ENCODE peak calls at places on chromosomes 12 and 14, in eight cellular contexts. G is mesendoderm, B is lung, K is upper lobe of right lung, Q is right cardiac atrium, E is IMR-90, S is iPS DF 6.9, C is breast epithelium. P is an unnamed sample.
A peak's percentile ranks its signal among the peaks of the same experiment; 100 is the strongest.

GRCh38 chr14:51302319-51303030 is 62.4 kb downstream of the TMX1 start:
- DNase-seq in G (no peak), B (no peak), K (no peak), Q (no peak), E (no peak), S (no peak), C (no peak), P (no peak)

GRCh38 chr12:120342156-120342555 is 14.6 kb upstream of the PLA2G1B start:
- DNase-seq in G (no peak), B (no peak), K (no peak), Q (no peak), E (no peak), S (no peak), C (no peak), P (no peak)

GRCh38 chr12:6226701-6227096 is 26.5 kb downstream of the CD9 start:
- DNase-seq in G (no peak), B (no peak), K (peak; percentile 76), Q (peak; percentile 86), E (no peak), S (no peak), C (no peak), P (no peak)

GRCh38 chr14:65551019-65551643 is 138.6 kb downstream of the FUT8 start:
- DNase-seq in G (no peak), B (no peak), K (no peak), Q (no peak), E (no peak), S (no peak), C (no peak), P (no peak)

GRCh38 chr14:41349289-41349910 is 257.3 kb upstream of the LRFN5 start:
- DNase-seq in G (no peak), B (no peak), K (no peak), Q (no peak), E (no peak), S (no peak), C (no peak), P (no peak)

GRCh38 chr14:89720741-89721315 is 233.7 kb downstream of the EFCAB11 start:
- DNase-seq in G (no peak), B (peak; percentile 38), K (peak; percentile 67), Q (peak; percentile 58), E (no peak), S (no peak), C (no peak), P (peak; percentile 91)

GRCh38 chr14:58788655-58789054 is 150.9 kb downstream of the DACT1 start:
- DNase-seq in G (no peak), B (no peak), K (no peak), Q (no peak), E (no peak), S (no peak), C (no peak), P (no peak)

GRCh38 chr14:54781936-54782802 is 120.5 kb downstream of the GCH1 start:
- DNase-seq in G (no peak), B (no peak), K (no peak), Q (no peak), E (no peak), S (no peak), C (no peak), P (no peak)

GRCh38 chr14:72880820-72881219 is 13.1 kb downstream of the DPF3 start:
- DNase-seq in G (no peak), B (no peak), K (no peak), Q (no peak), E (no peak), S (no peak), C (no peak), P (no peak)

GRCh38 chr12:131335456-131335855 is 375.4 kb upstream of the SFSWAP start:
- DNase-seq in G (no peak), B (no peak), K (no peak), Q (no peak), E (no peak), S (no peak), C (no peak), P (no peak)

GRCh38 chr14:21071225-21072041 is 1.3 kb downstream of the ARHGEF40 start:
- DNase-seq in G (peak; percentile 98), B (peak; percentile 81), K (peak; percentile 87), Q (peak; percentile 93), E (peak; percentile 95), S (no peak), C (peak; percentile 65), P (no peak)

GRCh38 chr12:122368361-122369073 is 54.0 kb downstream of the CLIP1 start:
- DNase-seq in G (peak; percentile 58), B (no peak), K (no peak), Q (no peak), E (peak; percentile 81), S (no peak), C (no peak), P (no peak)

GRCh38 chr12:62166525-62166924 is 93.7 kb upstream of the USP15 start:
- DNase-seq in G (no peak), B (no peak), K (no peak), Q (no peak), E (no peak), S (no peak), C (no peak), P (no peak)

GRCh38 chr12:41566703-41567102 is 378.6 kb downstream of the PDZRN4 start:
- DNase-seq in G (no peak), B (no peak), K (no peak), Q (no peak), E (no peak), S (no peak), C (no peak), P (no peak)

GRCh38 chr12:68667896-68668295 is 18.9 kb upstream of the NUP107 start:
- DNase-seq in G (peak; percentile 33), B (no peak), K (no peak), Q (no peak), E (no peak), S (no peak), C (no peak), P (no peak)

GRCh38 chr14:100535287-100536131 is 51.7 kb downstream of the BEGAIN start:
- DNase-seq in G (no peak), B (no peak), K (peak; percentile 46), Q (peak; percentile 40), E (no peak), S (no peak), C (peak; percentile 25), P (peak; percentile 3)

GRCh38 chr12:92438641-92439396 is 264.0 kb upstream of the PLEKHG7 start:
- DNase-seq in G (no peak), B (no peak), K (no peak), Q (no peak), E (no peak), S (no peak), C (no peak), P (no peak)

GRCh38 chr12:85277900-85278597 is 2.0 kb upstream of the ALX1 start:
- DNase-seq in G (peak; percentile 67), B (no peak), K (no peak), Q (peak; percentile 13), E (no peak), S (no peak), C (no peak), P (no peak)
- H3K4me3 ChIP-seq in G (no peak overlapping the region), B (no peak overlapping the region), K (no peak overlapping the region), Q (no peak overlapping the region), E (no peak overlapping the region), S (peak overlapping the region; percentile 13), C (no peak overlapping the region), P (no peak overlapping the region)

GRCh38 chr12:666066-666465 is 2.8 kb upstream of the NINJ2 start:
- DNase-seq in G (no peak), B (no peak), K (no peak), Q (no peak), E (no peak), S (no peak), C (no peak), P (no peak)
- H3K4me1 ChIP-seq in G (no peaks in the 10 kb centered on the region), B (peaks cover 4% of the 10 kb centered on the region), K (peaks cover 5% of the 10 kb centered on the region), Q (peaks cover 11% of the 10 kb centered on the region), E (no peaks in the 10 kb centered on the region), S (no peaks in the 10 kb centered on the region), C (no peaks in the 10 kb centered on the region), P (peaks cover 25% of the 10 kb centered on the region)

GRCh38 chr14:92652413-92653151 is 95.8 kb downstream of the LGMN start:
- DNase-seq in G (no peak), B (no peak), K (peak; percentile 76), Q (no peak), E (no peak), S (no peak), C (no peak), P (no peak)
- H3K4me3 ChIP-seq in G (no peak overlapping the region), B (peak overlapping the region; percentile 16), K (peak overlapping the region; percentile 50), Q (no peak overlapping the region), E (no peak overlapping the region), S (no peak overlapping the region), C (peak overlapping the region; percentile 45), P (peak overlapping the region; percentile 82)

GRCh38 chr14:74570696-74571095 is 41.3 kb downstream of the LTBP2 start:
- DNase-seq in G (no peak), B (no peak), K (no peak), Q (no peak), E (no peak), S (no peak), C (no peak), P (no peak)

GRCh38 chr14:74571441-74571841 is 40.6 kb downstream of the LTBP2 start:
- DNase-seq in G (no peak), B (no peak), K (no peak), Q (peak; percentile 63), E (peak; percentile 70), S (no peak), C (no peak), P (no peak)

GRCh38 chr14:74568896-74569295 is 43.1 kb downstream of the LTBP2 start:
- DNase-seq in G (no peak), B (no peak), K (no peak), Q (peak; percentile 85), E (no peak), S (no peak), C (no peak), P (no peak)

GRCh38 chr14:74569387-74569786 is 42.6 kb downstream of the LTBP2 start:
- DNase-seq in G (no peak), B (no peak), K (no peak), Q (no peak), E (no peak), S (no peak), C (no peak), P (no peak)

DNA sequence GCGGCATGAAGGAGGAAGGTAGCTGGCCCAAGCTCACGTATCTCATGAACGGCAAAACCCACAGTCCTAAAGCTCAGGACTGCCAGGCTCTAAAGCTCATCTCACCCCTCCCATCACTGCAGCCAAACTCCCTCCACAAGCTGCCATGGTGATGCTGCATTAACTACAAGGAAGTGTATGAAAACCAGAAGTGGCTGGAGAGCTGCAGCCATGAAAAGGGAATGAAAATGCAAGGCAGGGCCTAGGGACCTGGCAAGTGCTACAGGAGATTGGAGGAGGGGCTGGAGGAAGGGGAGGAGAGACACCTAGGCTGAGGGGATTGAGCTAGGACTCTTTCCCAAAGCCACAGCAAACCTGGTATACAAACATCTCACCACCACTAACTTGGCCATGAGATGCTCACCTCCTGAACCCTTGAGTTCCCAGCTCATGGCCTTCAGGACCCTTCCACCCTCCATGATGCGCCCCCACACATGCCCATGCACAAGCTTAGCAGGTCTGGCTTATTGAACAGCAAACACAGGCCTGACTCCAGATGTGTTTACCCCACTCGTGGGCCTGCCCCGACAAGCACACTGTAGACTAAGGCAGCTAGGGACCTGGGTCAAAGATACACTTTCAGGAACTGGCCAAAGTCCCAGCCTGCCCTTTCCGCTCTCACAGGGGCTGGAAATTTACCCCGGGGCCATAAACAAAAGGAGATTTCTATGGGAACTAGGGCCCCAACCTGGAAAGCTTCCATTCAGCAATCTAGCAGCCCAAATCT is 42.0 kb downstream of the LTBP2 start:
- DNase-seq in G (no peak), B (no peak), K (no peak), Q (peak; percentile 64), E (peak; percentile 21), S (no peak), C (no peak), P (no peak)
- H3K4me1 ChIP-seq in G (no peaks in the 10 kb centered on the region), B (peaks cover 12% of the 10 kb centered on the region), K (peaks cover 60% of the 10 kb centered on the region), Q (peaks cover 7% of the 10 kb centered on the region), E (peaks cover 58% of the 10 kb centered on the region), S (peaks cover 1% of the 10 kb centered on the region), C (peaks cover 43% of the 10 kb centered on the region), P (peaks cover 36% of the 10 kb centered on the region)

GRCh38 chr12:48923117-48923516 is 2.2 kb downstream of the FKBP11 start:
- DNase-seq in G (no peak), B (no peak), K (no peak), Q (no peak), E (no peak), S (no peak), C (no peak), P (no peak)
- H3K4me3 ChIP-seq in G (no peak overlapping the region), B (no peak overlapping the region), K (no peak overlapping the region), Q (no peak overlapping the region), E (no peak overlapping the region), S (no peak overlapping the region), C (no peak overlapping the region), P (no peak overlapping the region)

P was measured in naive thymus-derived CD4-positive, alpha-beta T cell.